ENCODE peak calls at places on chromosome 22, in four cellular contexts. J is HCT116, G is IMR-90, Z is SJSA1. F is an unnamed sample.
A peak's percentile ranks its signal among the peaks of the same experiment; 100 is the strongest.

GRCh38 chr22:25110846-25111578 is 88.6 kb upstream of the CRYBB3 start:
- DNase-seq in J (peak; percentile 72), Z (peak; percentile 58), G (peak; percentile 67), F (no peak)

GRCh38 chr22:43277987-43278601 is 65.1 kb downstream of the SCUBE1 start:
- DNase-seq in G (no peak), Z (no peak), J (no peak), F (no peak)

GRCh38 chr22:37806409-37807338 is 1.1 kb upstream of the GCAT start:
- DNase-seq in Z (no peak), G (peak; percentile 52), J (no peak), F (no peak)

GRCh38 chr22:40213478-40213877 is 35.8 kb downstream of the TNRC6B start:
- DNase-seq in Z (no peak), J (no peak), G (no peak), F (no peak)

GRCh38 chr22:31661851-31662667 is at the start of gene PISD:
- DNase-seq in Z (peak; percentile 94), J (peak; percentile 96), G (peak; percentile 91), F (peak; percentile 89)

GRCh38 chr22:42994917-42995562 is 19.9 kb downstream of the PACSIN2 start:
- DNase-seq in G (peak; percentile 94), J (no peak), Z (peak; percentile 85), F (no peak)

GRCh38 chr22:33555814-33556522 is 364.3 kb downstream of the LARGE1 start:
- DNase-seq in G (no peak), J (no peak), Z (no peak), F (no peak)

GRCh38 chr22:37206841-37207821 is 5.1 kb downstream of the SSTR3 start:
- DNase-seq in G (no peak), J (no peak), Z (no peak), F (peak; percentile 9)

GRCh38 chr22:30695351-30695762 is 683 bp downstream of the OSBP2 start:
- DNase-seq in J (no peak), G (no peak), Z (no peak), F (no peak)

GRCh38 chr22:37432708-37433054 is 5.4 kb upstream of the ELFN2 start:
- DNase-seq in J (no peak), G (no peak), Z (no peak), F (no peak)

GRCh38 chr22:36505998-36506635 is 723 bp downstream of the FOXRED2 start:
- DNase-seq in J (no peak), G (no peak), Z (no peak), F (no peak)

GRCh38 chr22:45887202-45888131 is 89.5 kb downstream of the WNT7B start:
- DNase-seq in G (no peak), Z (no peak), J (no peak), F (no peak)

GRCh38 chr22:25764270-25765015 is 22.5 kb downstream of the MYO18B start:
- DNase-seq in G (no peak), J (no peak), Z (no peak), F (no peak)

GRCh38 chr22:41382098-41382578 is 396 bp downstream of the TEF start:
- DNase-seq in G (no peak), J (no peak), Z (peak; percentile 64), F (peak; percentile 64)

GRCh38 chr22:32842486-32842885 is 41.0 kb downstream of the TIMP3 start:
- DNase-seq in G (peak; percentile 48), Z (no peak), J (no peak), F (no peak)

GRCh38 chr22:42967933-42968332 is 47.0 kb downstream of the PACSIN2 start:
- DNase-seq in Z (no peak), G (no peak), J (no peak), F (no peak)

GRCh38 chr22:30680998-30681770 is 13.5 kb upstream of the OSBP2 start:
- DNase-seq in Z (no peak), G (no peak), J (no peak), F (no peak)

GRCh38 chr22:45240137-45240809 is 421 bp downstream of the KIAA0930 start:
- DNase-seq in Z (no peak), G (no peak), J (no peak), F (no peak)

GRCh38 chr22:36910461-36910860 is 3.0 kb upstream of the CSF2RB start:
- DNase-seq in Z (no peak), J (no peak), G (no peak), F (no peak)

GRCh38 chr22:30481711-30482110 is 9.9 kb upstream of the SEC14L3 start:
- DNase-seq in J (no peak), Z (no peak), G (peak; percentile 8), F (no peak)

GRCh38 chr22:43860831-43861230 is 1.5 kb downstream of the SULT4A1 start:
- DNase-seq in G (no peak), J (no peak), Z (no peak), F (no peak)

GRCh38 chr22:20131593-20131855 is at the start of gene ZDHHC8:
- DNase-seq in G (no peak), J (no peak), Z (no peak), F (peak; percentile 42)

GRCh38 chr22:37230673-37231405 is 13.2 kb downstream of the RAC2 start:
- DNase-seq in G (no peak), J (no peak), Z (no peak), F (no peak)

GRCh38 chr22:38853149-38853548 is 9.3 kb upstream of the NPTXR start:
- DNase-seq in G (no peak), Z (no peak), J (no peak), F (no peak)

GRCh38 chr22:30250713-30251267 is 4.2 kb upstream of the LIF start:
- DNase-seq in G (peak; percentile 86), Z (peak; percentile 89), J (no peak), F (no peak)

GRCh38 chr22:38727123-38727522 is 21.4 kb downstream of the GTPBP1 start:
- DNase-seq in J (no peak), G (no peak), Z (no peak), F (no peak)

GRCh38 chr22:44389926-44390925 is 77.5 kb upstream of the SHISAL1 start:
- DNase-seq in G (no peak), Z (no peak), J (no peak), F (no peak)

GRCh38 chr22:37185646-37186227 is 2.3 kb downstream of the C1QTNF6 start:
- DNase-seq in J (no peak), G (no peak), Z (no peak), F (no peak)

GRCh38 chr22:45485271-45485670 is 17.4 kb upstream of the FBLN1 start:
- DNase-seq in G (no peak), Z (no peak), J (no peak), F (no peak)

GRCh38 chr22:26968873-26969272 is 311.5 kb downstream of the MIAT start:
- DNase-seq in J (no peak), G (no peak), Z (no peak), F (no peak)

DNA sequence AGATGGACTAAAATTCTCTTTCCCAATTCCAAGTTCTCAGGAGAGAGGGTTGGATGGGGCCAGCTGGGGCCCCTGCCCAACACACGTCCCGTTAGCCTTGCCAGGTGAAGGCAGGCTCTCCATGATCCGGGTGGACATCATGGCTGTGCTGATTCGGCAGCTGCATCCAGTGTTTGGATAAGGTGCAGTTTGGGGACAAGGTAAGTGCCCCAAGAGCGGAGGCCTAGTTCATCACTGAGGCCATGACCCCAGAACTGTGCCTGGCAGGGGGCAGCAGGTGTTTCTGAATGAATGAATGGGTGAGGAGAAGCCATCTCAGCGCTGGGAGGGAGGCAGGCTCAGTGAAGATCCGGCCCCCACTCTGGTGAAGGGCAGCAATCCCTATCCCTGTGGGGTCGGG is 520.4 kb downstream of the TBC1D22A start:
- DNase-seq in Z (no peak), G (no peak), J (no peak), F (no peak)
- H3K9me3 ChIP-seq in Z (no peaks in the 10 kb centered on the region), G (peaks cover 4% of the 10 kb centered on the region), J (no peaks in the 10 kb centered on the region), F (no peaks in the 10 kb centered on the region)

GRCh38 chr22:49152930-49153770 is 674.5 kb downstream of the BRD1 start:
- DNase-seq in Z (no peak), G (no peak), J (no peak), F (no peak)
- H3K9me3 ChIP-seq in Z (peaks cover 18% of the 10 kb centered on the region), G (peaks cover 66% of the 10 kb centered on the region), J (no peaks in the 10 kb centered on the region), F (no peaks in the 10 kb centered on the region)

GRCh38 chr22:48926663-48927062 is 901.0 kb downstream of the BRD1 start:
- DNase-seq in G (no peak), J (no peak), Z (no peak), F (no peak)

GRCh38 chr22:48921411-48921903 is 906.2 kb downstream of the BRD1 start:
- DNase-seq in Z (no peak), G (no peak), J (no peak), F (no peak)

GRCh38 chr22:48923165-48923875 is 904.4 kb downstream of the BRD1 start:
- DNase-seq in Z (no peak), J (no peak), G (no peak), F (no peak)

GRCh38 chr22:48925450-48925849 is 902.2 kb downstream of the BRD1 start:
- DNase-seq in J (no peak), Z (no peak), G (no peak), F (no peak)

GRCh38 chr22:48923909-48924475 is 903.7 kb downstream of the BRD1 start:
- DNase-seq in J (no peak), G (no peak), Z (no peak), F (no peak)
- H3K9me3 ChIP-seq in J (no peaks in the 10 kb centered on the region), G (peaks cover 39% of the 10 kb centered on the region), Z (no peaks in the 10 kb centered on the region), F (no peaks in the 10 kb centered on the region)

DNA sequence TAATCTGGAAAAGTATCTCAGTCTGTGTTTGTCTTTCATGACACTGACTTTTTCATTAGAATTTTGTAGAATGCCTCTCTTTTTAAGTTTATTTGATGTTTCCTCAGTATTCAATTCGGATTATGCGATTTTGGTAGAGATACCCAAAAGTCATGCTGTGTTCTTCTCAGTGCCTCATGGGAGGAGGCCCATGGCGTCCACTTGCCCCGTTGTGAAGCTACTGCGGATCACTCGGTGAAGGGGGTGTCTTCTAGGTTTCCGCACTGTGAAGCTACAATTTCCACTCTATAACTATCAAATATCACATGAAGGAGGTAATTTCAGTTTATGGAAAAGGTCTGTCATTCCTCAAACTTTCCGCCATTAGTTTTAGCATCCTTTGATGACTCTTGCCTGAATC is 794.0 kb downstream of the TBC1D22A start:
- DNase-seq in G (no peak), J (no peak), Z (no peak), F (no peak)
- H3K9me3 ChIP-seq in G (peaks cover 28% of the 10 kb centered on the region), J (no peaks in the 10 kb centered on the region), Z (no peaks in the 10 kb centered on the region), F (no peaks in the 10 kb centered on the region)

GRCh38 chr22:23001463-23001862 is 68.9 kb upstream of the GNAZ start:
- DNase-seq in J (no peak), Z (no peak), G (no peak), F (no peak)

GRCh38 chr22:22999473-22999872 is 70.8 kb upstream of the GNAZ start:
- DNase-seq in Z (no peak), G (no peak), J (no peak), F (no peak)

GRCh38 chr22:23000657-23001439 is 69.5 kb upstream of the GNAZ start:
- DNase-seq in Z (no peak), G (no peak), J (no peak), F (no peak)

GRCh38 chr22:22997988-22998387 is 72.3 kb upstream of the GNAZ start:
- DNase-seq in Z (no peak), J (no peak), G (no peak), F (no peak)

GRCh38 chr22:23002612-23003180 is 67.6 kb upstream of the GNAZ start:
- DNase-seq in J (no peak), G (no peak), Z (no peak), F (no peak)
- H3K9me3 ChIP-seq in J (no peaks in the 10 kb centered on the region), G (no peaks in the 10 kb centered on the region), Z (no peaks in the 10 kb centered on the region), F (no peaks in the 10 kb centered on the region)